ENCODE peak calls at places on chromosome 19, in nine cellular contexts. J, K, E, C, W, Q, B, F and H are unnamed samples.

GRCh38 chr19:17214531-17215124 is 529 bp upstream of the USE1 start:
- DNase-seq in E (no peak), W (peak), Q (no peak), K (no peak), F (peak), B (no peak), C (no peak), J (no peak), H (no peak)

GRCh38 chr19:6249296-6249695 is 30.5 kb downstream of the MLLT1 start:
- DNase-seq in C (peak), B (no peak), E (no peak), K (peak), J (no peak), Q (no peak), F (no peak), W (no peak), H (no peak)

GRCh38 chr19:55178781-55179569 is 1.1 kb downstream of the SYT5 start:
- DNase-seq in F (peak), C (peak), W (peak), B (peak), K (peak), Q (peak), E (no peak), J (peak), H (no peak)

GRCh38 chr19:56152644-56153043 is 11.6 kb downstream of the ZNF444 start:
- DNase-seq in C (no peak), K (no peak), B (no peak), J (no peak), Q (no peak), W (no peak), E (no peak), F (no peak), H (no peak)

GRCh38 chr19:15280915-15281683 is 48.9 kb upstream of the EPHX3 start:
- DNase-seq in J (peak), W (peak), B (peak), F (peak), Q (peak), C (peak), E (no peak), K (peak), H (peak)

GRCh38 chr19:610071-610800 is 20.6 kb downstream of the HCN2 start:
- DNase-seq in B (no peak), Q (no peak), E (no peak), C (peak), W (no peak), J (no peak), K (no peak), F (no peak), H (no peak)

GRCh38 chr19:57192064-57192395 is 730 bp downstream of the ZNF264 start:
- DNase-seq in E (no peak), Q (no peak), W (peak), F (peak), B (peak), K (peak), J (no peak), C (peak), H (no peak)

GRCh38 chr19:34232566-34233481 is 21.5 kb upstream of the GARRE1 start:
- DNase-seq in E (no peak), B (peak), K (peak), F (peak), Q (no peak), C (peak), W (peak), J (peak), H (peak)

GRCh38 chr19:41877490-41877876 is 404 bp downstream of the CD79A start:
- DNase-seq in C (no peak), Q (no peak), W (no peak), E (no peak), K (no peak), F (no peak), B (no peak), J (no peak), H (no peak)

GRCh38 chr19:42255766-42256750 is 1.1 kb upstream of the ERF start:
- DNase-seq in F (peak), J (peak), W (peak), E (no peak), K (no peak), Q (no peak), C (peak), B (peak), H (peak)

GRCh38 chr19:17762505-17763229 is 11.4 kb downstream of the FCHO1 start:
- DNase-seq in B (peak), W (peak), K (peak), Q (no peak), J (no peak), E (no peak), F (peak), C (peak), H (no peak)

GRCh38 chr19:1780272-1780957 is 27.1 kb downstream of the ONECUT3 start:
- DNase-seq in Q (no peak), C (peak), W (peak), K (no peak), J (no peak), E (no peak), F (peak), B (peak), H (no peak)

GRCh38 chr19:12834418-12834943 is at the start of gene RTBDN:
- DNase-seq in C (no peak), W (no peak), Q (no peak), E (no peak), J (no peak), K (no peak), B (no peak), F (no peak), H (no peak)

GRCh38 chr19:33796164-33797100 is at the start of gene KCTD15:
- DNase-seq in Q (no peak), K (no peak), F (peak), B (no peak), E (no peak), J (peak), W (peak), C (peak), H (no peak)

GRCh38 chr19:11168568-11168967 is 13.0 kb upstream of the SPC24 start:
- DNase-seq in Q (no peak), F (peak), E (no peak), K (peak), J (no peak), W (peak), C (peak), B (peak), H (no peak)